ENCODE peak calls at places on chromosomes 2 and 18, in six cellular contexts. One of them, this sample, is unnamed.

GRCh38 chr2:134676960-134677359 is 41.8 kb downstream of the TMEM163 start:
- DNase-seq in kidney glomerular epithelial cell: no peak
- DNase-seq in HuH-7: no peak
- DNase-seq in stimulated activated CD4-positive, alpha-beta T cell treated with anti-CD3 and anti-CD28 coated beads, TNF-alpha, amount 100 ng/mL, for 4 hours: no peak
- DNase-seq in SK-N-SH: no peak
- DNase-seq in gastrocnemius medialis: no peak
- DNase-seq in this sample: no peak

GRCh38 chr2:221133941-221134340 is 438.2 kb downstream of the EPHA4 start:
- DNase-seq in kidney glomerular epithelial cell: no peak
- DNase-seq in HuH-7: no peak
- DNase-seq in stimulated activated CD4-positive, alpha-beta T cell treated with anti-CD3 and anti-CD28 coated beads, TNF-alpha, amount 100 ng/mL, for 4 hours: no peak
- DNase-seq in SK-N-SH: no peak
- DNase-seq in gastrocnemius medialis: no peak
- DNase-seq in this sample: no peak

GRCh38 chr2:96423281-96423680 is 81.9 kb downstream of the NEURL3 start:
- DNase-seq in kidney glomerular epithelial cell: no peak
- DNase-seq in HuH-7: no peak
- DNase-seq in stimulated activated CD4-positive, alpha-beta T cell treated with anti-CD3 and anti-CD28 coated beads, TNF-alpha, amount 100 ng/mL, for 4 hours: no peak
- DNase-seq in SK-N-SH: no peak
- DNase-seq in gastrocnemius medialis: no peak
- DNase-seq in this sample: no peak

GRCh38 chr2:128466377-128467175 is 147.9 kb upstream of the HS6ST1 start:
- DNase-seq in kidney glomerular epithelial cell: no peak
- DNase-seq in HuH-7: no peak
- DNase-seq in stimulated activated CD4-positive, alpha-beta T cell treated with anti-CD3 and anti-CD28 coated beads, TNF-alpha, amount 100 ng/mL, for 4 hours: no peak
- DNase-seq in SK-N-SH: no peak
- DNase-seq in gastrocnemius medialis: peak
- DNase-seq in this sample: peak

GRCh38 chr2:41966920-41967319 is 80.9 kb upstream of the PKDCC start:
- DNase-seq in kidney glomerular epithelial cell: no peak
- DNase-seq in HuH-7: no peak
- DNase-seq in stimulated activated CD4-positive, alpha-beta T cell treated with anti-CD3 and anti-CD28 coated beads, TNF-alpha, amount 100 ng/mL, for 4 hours: no peak
- DNase-seq in SK-N-SH: no peak
- DNase-seq in gastrocnemius medialis: peak
- DNase-seq in this sample: peak

GRCh38 chr18:23920054-23920453 is 94.5 kb upstream of the TTC39C start:
- DNase-seq in kidney glomerular epithelial cell: no peak
- DNase-seq in HuH-7: no peak
- DNase-seq in stimulated activated CD4-positive, alpha-beta T cell treated with anti-CD3 and anti-CD28 coated beads, TNF-alpha, amount 100 ng/mL, for 4 hours: no peak
- DNase-seq in SK-N-SH: no peak
- DNase-seq in gastrocnemius medialis: no peak
- DNase-seq in this sample: no peak

GRCh38 chr2:235749121-235749780 is 255.4 kb downstream of the AGAP1 start:
- DNase-seq in kidney glomerular epithelial cell: no peak
- DNase-seq in HuH-7: no peak
- DNase-seq in stimulated activated CD4-positive, alpha-beta T cell treated with anti-CD3 and anti-CD28 coated beads, TNF-alpha, amount 100 ng/mL, for 4 hours: no peak
- DNase-seq in SK-N-SH: no peak
- DNase-seq in gastrocnemius medialis: no peak
- DNase-seq in this sample: no peak

GRCh38 chr2:221195829-221196228 is 376.3 kb downstream of the EPHA4 start:
- DNase-seq in kidney glomerular epithelial cell: no peak
- DNase-seq in HuH-7: no peak
- DNase-seq in stimulated activated CD4-positive, alpha-beta T cell treated with anti-CD3 and anti-CD28 coated beads, TNF-alpha, amount 100 ng/mL, for 4 hours: no peak
- DNase-seq in SK-N-SH: no peak
- DNase-seq in gastrocnemius medialis: no peak
- DNase-seq in this sample: no peak

GRCh38 chr18:8750954-8751415 is 45.6 kb downstream of the MTCL1 start:
- DNase-seq in kidney glomerular epithelial cell: no peak
- DNase-seq in HuH-7: no peak
- DNase-seq in stimulated activated CD4-positive, alpha-beta T cell treated with anti-CD3 and anti-CD28 coated beads, TNF-alpha, amount 100 ng/mL, for 4 hours: no peak
- DNase-seq in SK-N-SH: peak
- DNase-seq in gastrocnemius medialis: no peak
- DNase-seq in this sample: no peak

GRCh38 chr2:222904557-222905258 is 43.9 kb downstream of the ACSL3 start:
- DNase-seq in kidney glomerular epithelial cell: no peak
- DNase-seq in HuH-7: no peak
- DNase-seq in stimulated activated CD4-positive, alpha-beta T cell treated with anti-CD3 and anti-CD28 coated beads, TNF-alpha, amount 100 ng/mL, for 4 hours: no peak
- DNase-seq in SK-N-SH: no peak
- DNase-seq in gastrocnemius medialis: no peak
- DNase-seq in this sample: no peak

GRCh38 chr2:178513876-178514275 is 33.6 kb downstream of the PLEKHA3 start:
- DNase-seq in kidney glomerular epithelial cell: no peak
- DNase-seq in HuH-7: no peak
- DNase-seq in stimulated activated CD4-positive, alpha-beta T cell treated with anti-CD3 and anti-CD28 coated beads, TNF-alpha, amount 100 ng/mL, for 4 hours: no peak
- DNase-seq in SK-N-SH: no peak
- DNase-seq in gastrocnemius medialis: no peak
- DNase-seq in this sample: no peak

GRCh38 chr2:42562474-42563144 is 5.8 kb upstream of the MTA3 start:
- DNase-seq in kidney glomerular epithelial cell: no peak
- DNase-seq in HuH-7: no peak
- DNase-seq in stimulated activated CD4-positive, alpha-beta T cell treated with anti-CD3 and anti-CD28 coated beads, TNF-alpha, amount 100 ng/mL, for 4 hours: no peak
- DNase-seq in SK-N-SH: no peak
- DNase-seq in gastrocnemius medialis: no peak
- DNase-seq in this sample: no peak

GRCh38 chr2:233408366-233409285 is 54.3 kb downstream of the DGKD start:
- DNase-seq in kidney glomerular epithelial cell: no peak
- DNase-seq in HuH-7: no peak
- DNase-seq in stimulated activated CD4-positive, alpha-beta T cell treated with anti-CD3 and anti-CD28 coated beads, TNF-alpha, amount 100 ng/mL, for 4 hours: no peak
- DNase-seq in SK-N-SH: no peak
- DNase-seq in gastrocnemius medialis: no peak
- DNase-seq in this sample: no peak

GRCh38 chr2:125543968-125544514 is 1111.9 kb upstream of the GYPC start:
- DNase-seq in kidney glomerular epithelial cell: no peak
- DNase-seq in HuH-7: no peak
- DNase-seq in stimulated activated CD4-positive, alpha-beta T cell treated with anti-CD3 and anti-CD28 coated beads, TNF-alpha, amount 100 ng/mL, for 4 hours: no peak
- DNase-seq in SK-N-SH: no peak
- DNase-seq in gastrocnemius medialis: no peak
- DNase-seq in this sample: no peak

GRCh38 chr18:47717257-47717656 is 213.2 kb downstream of the SMAD2 start:
- DNase-seq in kidney glomerular epithelial cell: no peak
- DNase-seq in HuH-7: no peak
- DNase-seq in stimulated activated CD4-positive, alpha-beta T cell treated with anti-CD3 and anti-CD28 coated beads, TNF-alpha, amount 100 ng/mL, for 4 hours: no peak
- DNase-seq in SK-N-SH: no peak
- DNase-seq in gastrocnemius medialis: no peak
- DNase-seq in this sample: no peak

GRCh38 chr2:46793423-46794416 is 121.9 kb downstream of the MCFD2 start:
- DNase-seq in kidney glomerular epithelial cell: no peak
- DNase-seq in HuH-7: peak
- DNase-seq in stimulated activated CD4-positive, alpha-beta T cell treated with anti-CD3 and anti-CD28 coated beads, TNF-alpha, amount 100 ng/mL, for 4 hours: no peak
- DNase-seq in SK-N-SH: no peak
- DNase-seq in gastrocnemius medialis: no peak
- DNase-seq in this sample: no peak

GRCh38 chr2:163681765-163682164 is 54.0 kb downstream of the FIGN start:
- DNase-seq in kidney glomerular epithelial cell: no peak
- DNase-seq in HuH-7: no peak
- DNase-seq in stimulated activated CD4-positive, alpha-beta T cell treated with anti-CD3 and anti-CD28 coated beads, TNF-alpha, amount 100 ng/mL, for 4 hours: no peak
- DNase-seq in SK-N-SH: no peak
- DNase-seq in gastrocnemius medialis: peak
- DNase-seq in this sample: no peak

GRCh38 chr2:170492010-170492409 is 223.1 kb upstream of the SP5 start:
- DNase-seq in kidney glomerular epithelial cell: no peak
- DNase-seq in HuH-7: no peak
- DNase-seq in stimulated activated CD4-positive, alpha-beta T cell treated with anti-CD3 and anti-CD28 coated beads, TNF-alpha, amount 100 ng/mL, for 4 hours: no peak
- DNase-seq in SK-N-SH: no peak
- DNase-seq in gastrocnemius medialis: no peak
- DNase-seq in this sample: no peak

GRCh38 chr2:65033178-65033577 is 23.0 kb upstream of the CEP68 start:
- DNase-seq in kidney glomerular epithelial cell: no peak
- DNase-seq in HuH-7: no peak
- DNase-seq in stimulated activated CD4-positive, alpha-beta T cell treated with anti-CD3 and anti-CD28 coated beads, TNF-alpha, amount 100 ng/mL, for 4 hours: no peak
- DNase-seq in SK-N-SH: peak
- DNase-seq in gastrocnemius medialis: no peak
- DNase-seq in this sample: no peak

GRCh38 chr2:98801286-98801685 is 70.4 kb upstream of the MGAT4A start:
- DNase-seq in kidney glomerular epithelial cell: no peak
- DNase-seq in HuH-7: no peak
- DNase-seq in stimulated activated CD4-positive, alpha-beta T cell treated with anti-CD3 and anti-CD28 coated beads, TNF-alpha, amount 100 ng/mL, for 4 hours: no peak
- DNase-seq in SK-N-SH: no peak
- DNase-seq in gastrocnemius medialis: no peak
- DNase-seq in this sample: no peak

GRCh38 chr2:210541280-210541902 is 15.0 kb upstream of the CPS1 start:
- DNase-seq in kidney glomerular epithelial cell: no peak
- DNase-seq in HuH-7: peak
- DNase-seq in stimulated activated CD4-positive, alpha-beta T cell treated with anti-CD3 and anti-CD28 coated beads, TNF-alpha, amount 100 ng/mL, for 4 hours: no peak
- DNase-seq in SK-N-SH: peak
- DNase-seq in gastrocnemius medialis: no peak
- DNase-seq in this sample: no peak

GRCh38 chr18:8705941-8706544 is 687 bp downstream of the MTCL1 start:
- DNase-seq in kidney glomerular epithelial cell: no peak
- DNase-seq in HuH-7: peak
- DNase-seq in stimulated activated CD4-positive, alpha-beta T cell treated with anti-CD3 and anti-CD28 coated beads, TNF-alpha, amount 100 ng/mL, for 4 hours: no peak
- DNase-seq in SK-N-SH: peak
- DNase-seq in gastrocnemius medialis: no peak
- DNase-seq in this sample: peak

GRCh38 chr18:7696846-7697245 is 129.7 kb downstream of the PTPRM start:
- DNase-seq in kidney glomerular epithelial cell: no peak
- DNase-seq in HuH-7: no peak
- DNase-seq in stimulated activated CD4-positive, alpha-beta T cell treated with anti-CD3 and anti-CD28 coated beads, TNF-alpha, amount 100 ng/mL, for 4 hours: no peak
- DNase-seq in SK-N-SH: peak
- DNase-seq in gastrocnemius medialis: no peak
- DNase-seq in this sample: no peak

GRCh38 chr2:195575879-195576391 is 81.1 kb upstream of the SLC39A10 start:
- DNase-seq in kidney glomerular epithelial cell: peak
- DNase-seq in HuH-7: peak
- DNase-seq in stimulated activated CD4-positive, alpha-beta T cell treated with anti-CD3 and anti-CD28 coated beads, TNF-alpha, amount 100 ng/mL, for 4 hours: no peak
- DNase-seq in SK-N-SH: peak
- DNase-seq in gastrocnemius medialis: no peak
- DNase-seq in this sample: no peak

GRCh38 chr18:58867281-58867961 is 2.7 kb downstream of the ZNF532 start:
- DNase-seq in kidney glomerular epithelial cell: no peak
- DNase-seq in HuH-7: no peak
- DNase-seq in stimulated activated CD4-positive, alpha-beta T cell treated with anti-CD3 and anti-CD28 coated beads, TNF-alpha, amount 100 ng/mL, for 4 hours: no peak
- DNase-seq in SK-N-SH: no peak
- DNase-seq in gastrocnemius medialis: no peak
- DNase-seq in this sample: no peak

GRCh38 chr18:74826560-74826959 is 228.9 kb downstream of the ZNF407 start:
- DNase-seq in kidney glomerular epithelial cell: no peak
- DNase-seq in HuH-7: no peak
- DNase-seq in stimulated activated CD4-positive, alpha-beta T cell treated with anti-CD3 and anti-CD28 coated beads, TNF-alpha, amount 100 ng/mL, for 4 hours: no peak
- DNase-seq in SK-N-SH: no peak
- DNase-seq in gastrocnemius medialis: no peak
- DNase-seq in this sample: no peak

GRCh38 chr2:17309741-17310339 is 208.4 kb downstream of the RAD51AP2 start:
- DNase-seq in kidney glomerular epithelial cell: peak
- DNase-seq in HuH-7: peak
- DNase-seq in stimulated activated CD4-positive, alpha-beta T cell treated with anti-CD3 and anti-CD28 coated beads, TNF-alpha, amount 100 ng/mL, for 4 hours: no peak
- DNase-seq in SK-N-SH: peak
- DNase-seq in gastrocnemius medialis: no peak
- DNase-seq in this sample: no peak

GRCh38 chr18:26487437-26487836 is 60.9 kb downstream of the KCTD1 start:
- DNase-seq in kidney glomerular epithelial cell: peak
- DNase-seq in HuH-7: peak
- DNase-seq in stimulated activated CD4-positive, alpha-beta T cell treated with anti-CD3 and anti-CD28 coated beads, TNF-alpha, amount 100 ng/mL, for 4 hours: no peak
- DNase-seq in SK-N-SH: no peak
- DNase-seq in gastrocnemius medialis: no peak
- DNase-seq in this sample: no peak

GRCh38 chr18:9478545-9478944 is 3.2 kb downstream of the RALBP1 start:
- DNase-seq in kidney glomerular epithelial cell: no peak
- DNase-seq in HuH-7: no peak
- DNase-seq in stimulated activated CD4-positive, alpha-beta T cell treated with anti-CD3 and anti-CD28 coated beads, TNF-alpha, amount 100 ng/mL, for 4 hours: no peak
- DNase-seq in SK-N-SH: no peak
- DNase-seq in gastrocnemius medialis: no peak
- DNase-seq in this sample: no peak

This sample was measured in psoas muscle.